ENCODE peak calls at places on chromosomes 6 and 20, in five cellular contexts. T is cardiac fibroblast, X is bronchial epithelial cell, N is pancreas, C is choroid plexus epithelial cell. U is an unnamed sample.

GRCh38 chr6:21321076-21321475 is 272.5 kb upstream of the SOX4 start:
- DNase-seq in X (peak), C (no peak), T (no peak), N (no peak), U (no peak)

GRCh38 chr6:42848700-42849099 is 30.7 kb upstream of the RPL7L1 start:
- DNase-seq in X (no peak), C (no peak), T (no peak), N (no peak), U (no peak)

GRCh38 chr6:125307150-125307838 is 5.5 kb upstream of the HDDC2 start:
- DNase-seq in C (peak), T (no peak), X (peak), N (no peak), U (peak)

GRCh38 chr6:12010635-12011275 is 1.4 kb upstream of the HIVEP1 start:
- DNase-seq in T (no peak), X (no peak), C (no peak), N (peak), U (no peak)

GRCh38 chr20:15760217-15760567 is 813.1 kb downstream of the KIF16B start:
- DNase-seq in C (no peak), X (no peak), N (no peak), T (no peak), U (no peak)

GRCh38 chr20:13322621-13323020 is 101.5 kb downstream of the ISM1 start:
- DNase-seq in N (no peak), X (no peak), T (no peak), C (no peak), U (no peak)

GRCh38 chr20:2307136-2307535 is 11.3 kb downstream of the TGM3 start:
- DNase-seq in X (no peak), C (no peak), T (no peak), N (no peak), U (no peak)

GRCh38 chr6:42507901-42508300 is 55.9 kb upstream of the UBR2 start:
- DNase-seq in T (no peak), C (no peak), N (no peak), X (no peak), U (peak)

GRCh38 chr20:18514127-18514526 is 6.4 kb downstream of the SEC23B start:
- DNase-seq in N (no peak), C (no peak), T (no peak), X (no peak), U (no peak)

GRCh38 chr6:125273965-125274364 is 27.8 kb downstream of the HDDC2 start:
- DNase-seq in T (peak), X (peak), C (peak), N (no peak), U (no peak)

GRCh38 chr20:8218861-8219260 is 86.8 kb downstream of the PLCB1 start:
- DNase-seq in X (no peak), N (no peak), T (no peak), C (no peak), U (no peak)

GRCh38 chr6:65000815-65001214 is 706.2 kb downstream of the EYS start:
- DNase-seq in N (peak), X (no peak), T (no peak), C (no peak), U (no peak)

GRCh38 chr20:63567382-63568169 is 6.5 kb downstream of the HELZ2 start:
- DNase-seq in T (no peak), C (peak), X (no peak), N (peak), U (no peak)

GRCh38 chr6:151808331-151809241 is 1.1 kb downstream of the ESR1 start:
- DNase-seq in X (no peak), T (no peak), N (peak), C (peak), U (no peak)

GRCh38 chr6:100203391-100203790 is 209.4 kb upstream of the MCHR2 start:
- DNase-seq in N (no peak), X (peak), C (peak), T (peak), U (peak)

GRCh38 chr6:16273266-16273665 is 34.9 kb downstream of the GMPR start:
- DNase-seq in X (no peak), N (no peak), C (peak), T (peak), U (peak)

GRCh38 chr20:43658068-43658722 is 8.7 kb upstream of the MYBL2 start:
- DNase-seq in N (no peak), X (no peak), C (no peak), T (no peak), U (no peak)
- TF ChIP-seq CTCF in N (no peak), X (peak), C (peak), T (no peak), U (no peak)

GRCh38 chr6:135853227-135853626 is 1.7 kb downstream of the PDE7B start:
- DNase-seq in N (no peak), C (peak), X (no peak), T (peak), U (peak)
- H3K4me3 ChIP-seq in N (no peak), C (peak), X (no peak), T (peak), U (peak)

GRCh38 chr6:144519429-144519828 is 234.3 kb downstream of the UTRN start:
- DNase-seq in T (no peak), C (no peak), N (no peak), X (no peak), U (no peak)
- TF ChIP-seq CTCF in T (no peak), C (no peak), N (no peak), X (no peak), U (no peak)

GRCh38 chr6:138230759-138231398 is 12.6 kb upstream of the PBOV1 start:
- DNase-seq in C (no peak), X (no peak), T (no peak), N (no peak), U (no peak)
- H3K4me3 ChIP-seq in C (no peak), X (no peak), T (no peak), N (no peak), U (no peak)

U was measured in fibroblast of villous mesenchyme.